ENCODE peak calls at places on chromosomes 7 and 10, in ten cellular contexts. T is GM06990, A is OCI-LY7, U is AG04449, E is gastrocnemius medialis, G is uterus, Y is progenitor cell of endocrine pancreas, V is cardiac muscle cell, W is Panc1, H is AG04450. I is an unnamed sample.

GRCh38 chr10:84543077-84543476 is 214.7 kb downstream of the CCSER2 start:
- DNase-seq in T (no peak), A (no peak), U (no peak), E (no peak), G (no peak), Y (no peak), V (no peak), W (no peak), H (no peak), I (no peak)

GRCh38 chr10:15562578-15562977 is 157.1 kb downstream of the ITGA8 start:
- DNase-seq in T (no peak), A (no peak), U (no peak), E (no peak), G (no peak), Y (no peak), V (no peak), W (no peak), H (no peak), I (no peak)

GRCh38 chr7:139583826-139584553 is 60.5 kb downstream of the CLEC2L start:
- DNase-seq in T (no peak), A (no peak), U (no peak), E (no peak), G (no peak), Y (no peak), V (no peak), W (no peak), H (no peak), I (no peak)

GRCh38 chr7:151374139-151374538 is 32.5 kb downstream of the NUB1 start:
- DNase-seq in T (no peak), A (no peak), U (no peak), E (no peak), G (no peak), Y (no peak), V (no peak), W (no peak), H (no peak), I (no peak)

GRCh38 chr7:104845541-104845940 is 168.5 kb upstream of the KMT2E start:
- DNase-seq in T (no peak), A (no peak), U (no peak), E (no peak), G (no peak), Y (no peak), V (no peak), W (no peak), H (no peak), I (no peak)

GRCh38 chr10:93383562-93383981 is 98.6 kb downstream of the MYOF start:
- DNase-seq in T (no peak), A (no peak), U (peak), E (no peak), G (no peak), Y (no peak), V (peak), W (no peak), H (peak), I (no peak)

GRCh38 chr10:21278491-21279216 is 246.8 kb downstream of the SKIDA1 start:
- DNase-seq in T (peak), A (peak), U (peak), E (peak), G (peak), Y (peak), V (peak), W (peak), H (peak), I (peak)

GRCh38 chr10:58023341-58024073 is 244.2 kb downstream of the IPMK start:
- DNase-seq in T (no peak), A (no peak), U (no peak), E (no peak), G (no peak), Y (no peak), V (peak), W (peak), H (peak), I (no peak)

GRCh38 chr7:21603972-21604749 is 61.3 kb downstream of the DNAH11 start:
- DNase-seq in T (peak), A (no peak), U (no peak), E (no peak), G (no peak), Y (no peak), V (no peak), W (no peak), H (no peak), I (no peak)

GRCh38 chr7:128166603-128167315 is 74.3 kb upstream of the LEP start:
- DNase-seq in T (no peak), A (no peak), U (no peak), E (no peak), G (no peak), Y (peak), V (peak), W (no peak), H (no peak), I (peak)

GRCh38 chr7:77651544-77652162 is 44.6 kb upstream of the RSBN1L start:
- DNase-seq in T (no peak), A (peak), U (no peak), E (no peak), G (peak), Y (no peak), V (peak), W (peak), H (no peak), I (peak)

GRCh38 chr10:64036306-64036930 is 515.2 kb downstream of the REEP3 start:
- DNase-seq in T (no peak), A (no peak), U (no peak), E (no peak), G (no peak), Y (no peak), V (peak), W (no peak), H (no peak), I (no peak)

GRCh38 chr7:191105-192034 is 1.0 kb upstream of the FAM20C start:
- DNase-seq in T (no peak), A (no peak), U (peak), E (peak), G (peak), Y (no peak), V (peak), W (no peak), H (peak), I (no peak)

GRCh38 chr10:103227416-103227815 is 18.3 kb upstream of the RPEL1 start:
- DNase-seq in T (no peak), A (no peak), U (no peak), E (no peak), G (no peak), Y (no peak), V (no peak), W (no peak), H (no peak), I (no peak)

GRCh38 chr10:44988957-44989620 is 10.5 kb upstream of the DEPP1 start:
- DNase-seq in T (no peak), A (no peak), U (no peak), E (no peak), G (peak), Y (no peak), V (no peak), W (no peak), H (no peak), I (no peak)

GRCh38 chr7:149007615-149008014 is 20.7 kb downstream of the PDIA4 start:
- DNase-seq in T (no peak), A (no peak), U (no peak), E (no peak), G (no peak), Y (no peak), V (no peak), W (no peak), H (no peak), I (no peak)

GRCh38 chr10:78579995-78580394 is 488.8 kb upstream of the ZMIZ1 start:
- DNase-seq in T (no peak), A (no peak), U (no peak), E (no peak), G (peak), Y (no peak), V (peak), W (no peak), H (no peak), I (no peak)

GRCh38 chr7:129053938-129054437 is 923 bp downstream of the TNPO3 start:
- DNase-seq in T (no peak), A (no peak), U (no peak), E (no peak), G (no peak), Y (no peak), V (peak), W (peak), H (no peak), I (no peak)

GRCh38 chr10:30999084-30999712 is 32.5 kb downstream of the ZNF438 start:
- DNase-seq in T (no peak), A (no peak), U (no peak), E (peak), G (no peak), Y (no peak), V (peak), W (no peak), H (no peak), I (no peak)

GRCh38 chr7:117673367-117673766 is 193.5 kb downstream of the CFTR start:
- DNase-seq in T (no peak), A (no peak), U (no peak), E (no peak), G (no peak), Y (peak), V (peak), W (no peak), H (no peak), I (peak)

GRCh38 chr7:113294750-113295149 is 176.4 kb upstream of the SMIM30 start:
- DNase-seq in T (no peak), A (no peak), U (no peak), E (no peak), G (no peak), Y (no peak), V (no peak), W (no peak), H (no peak), I (no peak)

GRCh38 chr10:129365767-129366400 is 101.2 kb upstream of the MGMT start:
- DNase-seq in T (no peak), A (peak), U (no peak), E (no peak), G (no peak), Y (no peak), V (no peak), W (no peak), H (no peak), I (no peak)

GRCh38 chr7:12647364-12648219 is 39.8 kb upstream of the ARL4A start:
- DNase-seq in T (no peak), A (no peak), U (no peak), E (no peak), G (no peak), Y (no peak), V (no peak), W (peak), H (no peak), I (no peak)

GRCh38 chr7:117808910-117809705 is 64.1 kb downstream of the CTTNBP2 start:
- DNase-seq in T (no peak), A (no peak), U (no peak), E (no peak), G (no peak), Y (no peak), V (no peak), W (no peak), H (no peak), I (no peak)

GRCh38 chr10:43255644-43256431 is 11.0 kb downstream of the RASGEF1A start:
- DNase-seq in T (no peak), A (peak), U (no peak), E (peak), G (peak), Y (peak), V (peak), W (no peak), H (no peak), I (peak)

GRCh38 chr7:5525271-5526189 is 101.9 kb upstream of the TNRC18 start:
- DNase-seq in T (peak), A (peak), U (no peak), E (peak), G (no peak), Y (no peak), V (peak), W (peak), H (no peak), I (no peak)

GRCh38 chr10:49072166-49072885 is 43.0 kb downstream of the VSTM4 start:
- DNase-seq in T (no peak), A (no peak), U (no peak), E (no peak), G (no peak), Y (no peak), V (no peak), W (no peak), H (no peak), I (no peak)

GRCh38 chr10:34723746-34724145 is 91.3 kb downstream of the PARD3 start:
- DNase-seq in T (no peak), A (no peak), U (no peak), E (peak), G (peak), Y (no peak), V (peak), W (no peak), H (no peak), I (peak)

GRCh38 chr7:70660154-70660818 is 471.7 kb upstream of the GALNT17 start:
- DNase-seq in T (no peak), A (no peak), U (no peak), E (no peak), G (no peak), Y (no peak), V (no peak), W (no peak), H (no peak), I (no peak)

GRCh38 chr10:97428572-97428981 is 2.6 kb downstream of the PGAM1 start:
- DNase-seq in T (no peak), A (no peak), U (no peak), E (no peak), G (no peak), Y (no peak), V (peak), W (no peak), H (no peak), I (no peak)

GRCh38 chr7:127504715-127505114 is 80.7 kb downstream of the GCC1 start:
- DNase-seq in T (no peak), A (peak), U (no peak), E (no peak), G (no peak), Y (no peak), V (peak), W (no peak), H (no peak), I (peak)

GRCh38 chr7:149642579-149642978 is 130.8 kb downstream of the ZNF467 start:
- DNase-seq in T (no peak), A (no peak), U (no peak), E (no peak), G (no peak), Y (no peak), V (no peak), W (no peak), H (no peak), I (no peak)

GRCh38 chr7:106050002-106050742 is 61.9 kb downstream of the SYPL1 start:
- DNase-seq in T (no peak), A (no peak), U (no peak), E (peak), G (peak), Y (no peak), V (peak), W (no peak), H (peak), I (peak)

GRCh38 chr7:157001920-157002818 is 8.3 kb downstream of the MNX1 start:
- DNase-seq in T (no peak), A (no peak), U (no peak), E (no peak), G (no peak), Y (no peak), V (no peak), W (no peak), H (no peak), I (no peak)

GRCh38 chr7:102115931-102116330 is 170.7 kb upstream of the SH2B2 start:
- DNase-seq in T (no peak), A (no peak), U (no peak), E (no peak), G (no peak), Y (no peak), V (no peak), W (no peak), H (no peak), I (no peak)

GRCh38 chr10:69731184-69731583 is 70.5 kb upstream of the COL13A1 start:
- DNase-seq in T (no peak), A (no peak), U (no peak), E (no peak), G (no peak), Y (no peak), V (peak), W (no peak), H (peak), I (no peak)
- TF ChIP-seq CTCF in T (no peak), A (no peak), U (no peak), E (no peak), G (no peak), Y (no peak), V (no peak), W (no peak), H (peak), I (no peak)

DNA sequence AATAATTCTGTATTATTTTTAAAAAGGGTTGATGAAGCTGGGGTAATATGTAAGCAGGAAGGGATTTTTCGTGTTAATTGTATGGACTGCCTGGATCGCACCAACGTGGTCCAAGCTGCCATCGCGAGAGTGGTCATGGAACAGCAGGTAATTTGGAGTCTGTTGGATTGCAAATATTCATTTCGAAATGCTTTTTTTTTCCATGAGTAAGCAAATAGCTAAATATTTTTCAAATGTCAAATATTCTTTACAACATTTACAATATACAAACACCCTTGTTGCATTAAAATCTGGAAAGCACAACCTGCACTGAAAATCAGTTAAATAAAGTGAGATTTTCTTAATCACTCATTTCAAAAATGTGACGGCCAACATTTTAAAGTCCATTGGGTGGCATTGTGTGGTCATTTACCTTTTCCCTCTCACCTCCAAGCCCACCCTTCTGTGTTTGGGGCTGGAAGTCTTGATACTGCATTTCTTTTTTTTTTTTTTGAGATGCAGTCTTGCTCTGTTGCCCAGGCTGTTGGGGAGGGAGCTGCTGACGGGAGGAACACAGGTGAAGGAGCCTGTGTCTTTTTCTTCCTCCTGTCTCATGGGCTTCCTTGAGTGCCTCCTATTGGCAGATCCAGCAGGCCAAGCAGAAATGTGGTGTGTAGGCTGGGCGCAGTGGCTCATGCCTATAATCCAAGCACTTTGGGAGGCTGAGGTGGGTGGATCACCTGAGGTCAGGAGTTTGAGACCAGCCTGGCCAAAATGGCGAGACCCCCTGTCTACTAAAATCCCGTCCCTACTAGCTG is 66.1 kb downstream of the MCMBP start:
- DNase-seq in T (no peak), A (no peak), U (no peak), E (no peak), G (no peak), Y (no peak), V (no peak), W (no peak), H (no peak), I (no peak)
- TF ChIP-seq CTCF in T (no peak), A (no peak), U (no peak), E (no peak), G (no peak), Y (no peak), V (no peak), W (no peak), H (no peak), I (no peak)

DNA sequence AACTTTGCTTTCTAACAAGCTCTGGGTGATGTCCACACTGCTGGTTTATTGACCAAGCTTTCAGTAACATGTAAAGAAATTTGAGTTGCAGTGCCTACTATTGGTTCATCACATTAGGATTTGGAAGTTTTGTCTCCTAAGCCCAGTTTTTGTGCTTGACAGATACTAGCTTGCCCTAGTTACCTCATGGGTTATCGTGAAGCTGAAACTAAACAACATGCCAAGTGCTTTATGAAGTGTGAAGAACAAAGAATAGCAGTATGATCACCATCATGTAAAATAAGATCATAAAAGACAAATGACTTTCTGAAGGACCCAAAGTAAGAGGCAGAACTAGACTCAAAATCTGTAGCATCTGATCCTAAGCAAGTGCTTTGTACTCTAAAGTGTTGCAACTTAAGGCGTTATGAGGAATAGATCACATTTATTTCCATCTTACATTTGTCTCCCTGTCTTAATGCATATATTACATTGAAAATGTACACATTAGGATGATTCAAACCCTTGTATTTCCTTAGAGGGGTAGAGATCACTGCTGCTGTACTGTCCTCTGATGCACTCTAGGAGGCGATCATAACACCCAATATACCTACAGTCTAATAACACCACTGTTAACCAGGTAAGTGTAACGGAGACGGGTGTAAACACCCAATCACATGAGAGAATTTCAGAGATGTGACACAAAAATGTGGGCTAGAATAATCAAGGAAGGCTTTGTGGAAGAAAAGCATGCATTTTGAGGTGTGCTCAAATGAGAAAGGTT is 71.3 kb downstream of the NRCAM start:
- DNase-seq in T (no peak), A (peak), U (no peak), E (no peak), G (no peak), Y (no peak), V (no peak), W (no peak), H (no peak), I (no peak)
- TF ChIP-seq CTCF in T (peak), A (peak), U (no peak), E (no peak), G (no peak), Y (peak), V (no peak), W (no peak), H (no peak), I (peak)

GRCh38 chr10:18099420-18099819 is 40.8 kb upstream of the CACNB2 start:
- DNase-seq in T (no peak), A (no peak), U (no peak), E (no peak), G (no peak), Y (no peak), V (peak), W (no peak), H (no peak), I (no peak)
- TF ChIP-seq CTCF in T (no peak), A (no peak), U (no peak), E (no peak), G (no peak), Y (no peak), V (no peak), W (no peak), H (no peak), I (no peak)

DNA sequence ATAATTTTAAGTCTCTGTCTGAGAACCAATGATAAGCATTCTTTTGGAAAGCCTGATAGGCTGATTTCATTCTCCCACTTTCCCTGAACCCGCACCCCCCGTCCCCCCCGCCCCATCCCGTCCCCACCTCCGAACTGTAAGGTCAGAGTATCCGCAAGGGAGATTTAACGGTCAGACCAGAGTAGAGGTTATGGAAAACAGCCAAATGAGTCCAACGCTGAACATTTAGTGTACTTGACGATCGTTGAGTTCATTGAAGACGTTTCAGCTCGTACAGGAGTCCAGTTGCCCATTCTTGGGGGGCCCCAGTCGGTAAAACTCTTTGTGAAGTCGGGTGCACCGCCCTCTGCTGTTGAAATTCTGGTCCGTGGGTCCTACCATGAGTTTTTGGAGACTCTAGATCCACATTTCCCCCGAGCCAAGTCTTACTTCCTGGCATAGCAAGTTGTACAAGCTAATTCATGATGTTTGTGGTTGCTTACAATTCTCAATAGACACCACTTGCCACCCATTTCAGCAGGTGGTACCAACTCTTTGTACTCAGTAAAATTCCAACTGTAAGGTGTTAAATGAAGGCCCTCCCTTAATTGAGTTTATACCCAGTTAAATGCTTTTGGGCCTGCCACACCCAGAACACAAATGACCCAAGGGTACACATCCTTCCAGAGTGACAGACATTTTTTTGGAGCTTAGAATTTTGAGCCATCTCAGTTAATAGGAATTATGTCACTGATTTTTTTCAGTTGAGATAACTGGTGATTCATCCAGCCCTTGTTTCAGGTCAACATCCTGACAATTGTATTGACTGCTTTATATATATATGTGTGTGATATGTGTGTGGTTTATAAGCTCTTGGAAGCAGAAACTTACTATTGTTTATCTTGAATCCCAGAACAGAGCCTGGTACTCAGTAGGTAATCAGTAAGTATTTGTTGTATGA is 1.2 kb downstream of the MARCHF5 start:
- DNase-seq in T (peak), A (peak), U (peak), E (peak), G (peak), Y (peak), V (peak), W (no peak), H (no peak), I (peak)
- TF ChIP-seq CTCF in T (peak), A (peak), U (peak), E (peak), G (no peak), Y (peak), V (peak), W (peak), H (peak), I (peak)

I was measured in endothelial cell.